ENCODE peak calls at places on chromosomes 2 and 18, in five cellular contexts. One of them, this sample, is unnamed.

GRCh38 chr2:42199002-42199401 is 29.8 kb downstream of the EML4 start:
- DNase-seq in CD8-positive, alpha-beta memory T cell: no peak
- DNase-seq in GM23248: no peak
- DNase-seq in vagina: no peak
- DNase-seq in spleen: no peak
- DNase-seq in this sample: no peak

GRCh38 chr18:62751341-62751821 is 36.0 kb downstream of the PHLPP1 start:
- DNase-seq in CD8-positive, alpha-beta memory T cell: no peak
- DNase-seq in GM23248: peak; percentile 12
- DNase-seq in vagina: no peak
- DNase-seq in spleen: no peak
- DNase-seq in this sample: no peak

GRCh38 chr2:164335947-164336346 is 285.3 kb downstream of the GRB14 start:
- DNase-seq in CD8-positive, alpha-beta memory T cell: no peak
- DNase-seq in GM23248: no peak
- DNase-seq in vagina: no peak
- DNase-seq in spleen: no peak
- DNase-seq in this sample: no peak

GRCh38 chr2:15359716-15360531 is 201.2 kb downstream of the NBAS start:
- DNase-seq in CD8-positive, alpha-beta memory T cell: no peak
- DNase-seq in GM23248: peak; percentile 89
- DNase-seq in vagina: no peak
- DNase-seq in spleen: no peak
- DNase-seq in this sample: no peak

GRCh38 chr18:79863161-79863945 is 65.6 kb downstream of the KCNG2 start:
- DNase-seq in CD8-positive, alpha-beta memory T cell: no peak
- DNase-seq in GM23248: no peak
- DNase-seq in vagina: no peak
- DNase-seq in spleen: peak; percentile 55
- DNase-seq in this sample: no peak

GRCh38 chr2:38997784-38998183 is 108.1 kb downstream of the ARHGEF33 start:
- DNase-seq in CD8-positive, alpha-beta memory T cell: no peak
- DNase-seq in GM23248: peak; percentile 95
- DNase-seq in vagina: no peak
- DNase-seq in spleen: no peak
- DNase-seq in this sample: no peak

GRCh38 chr2:160666677-160667061 is 173.1 kb upstream of the RBMS1 start:
- DNase-seq in CD8-positive, alpha-beta memory T cell: no peak
- DNase-seq in GM23248: no peak
- DNase-seq in vagina: no peak
- DNase-seq in spleen: no peak
- DNase-seq in this sample: no peak

GRCh38 chr2:179768765-179769164 is 92.6 kb downstream of the ZNF385B start:
- DNase-seq in CD8-positive, alpha-beta memory T cell: no peak
- DNase-seq in GM23248: peak; percentile 32
- DNase-seq in vagina: no peak
- DNase-seq in spleen: no peak
- DNase-seq in this sample: no peak

GRCh38 chr2:53949457-53949856 is 21.3 kb downstream of the PSME4 start:
- DNase-seq in CD8-positive, alpha-beta memory T cell: no peak
- DNase-seq in GM23248: peak; percentile 40
- DNase-seq in vagina: no peak
- DNase-seq in spleen: no peak
- DNase-seq in this sample: no peak

GRCh38 chr2:10447300-10448207 is 573 bp downstream of the ODC1 start:
- DNase-seq in CD8-positive, alpha-beta memory T cell: no peak
- DNase-seq in GM23248: peak; percentile 51
- DNase-seq in vagina: no peak
- DNase-seq in spleen: peak; percentile 96
- DNase-seq in this sample: no peak

GRCh38 chr2:205657579-205657978 is 24.7 kb upstream of the NRP2 start:
- DNase-seq in CD8-positive, alpha-beta memory T cell: no peak
- DNase-seq in GM23248: peak; percentile 89
- DNase-seq in vagina: no peak
- DNase-seq in spleen: no peak
- DNase-seq in this sample: no peak

GRCh38 chr2:124318913-124319312 is 293.8 kb downstream of the CNTNAP5 start:
- DNase-seq in CD8-positive, alpha-beta memory T cell: no peak
- DNase-seq in GM23248: peak; percentile 0
- DNase-seq in vagina: no peak
- DNase-seq in spleen: no peak
- DNase-seq in this sample: no peak

GRCh38 chr18:54607213-54607934 is 16.3 kb downstream of the DYNAP start:
- DNase-seq in CD8-positive, alpha-beta memory T cell: no peak
- DNase-seq in GM23248: peak; percentile 19
- DNase-seq in vagina: no peak
- DNase-seq in spleen: no peak
- DNase-seq in this sample: no peak

GRCh38 chr2:28362991-28363521 is 29.6 kb upstream of the FOSL2 start:
- DNase-seq in CD8-positive, alpha-beta memory T cell: no peak
- DNase-seq in GM23248: no peak
- DNase-seq in vagina: no peak
- DNase-seq in spleen: peak; percentile 64
- DNase-seq in this sample: no peak

GRCh38 chr2:182072861-182073260 is 87.2 kb downstream of the PPP1R1C start:
- DNase-seq in CD8-positive, alpha-beta memory T cell: no peak
- DNase-seq in GM23248: no peak
- DNase-seq in vagina: no peak
- DNase-seq in spleen: no peak
- DNase-seq in this sample: no peak

GRCh38 chr2:184646177-184646576 is 47.8 kb downstream of the ZNF804A start:
- DNase-seq in CD8-positive, alpha-beta memory T cell: no peak
- DNase-seq in GM23248: peak; percentile 66
- DNase-seq in vagina: no peak
- DNase-seq in spleen: no peak
- DNase-seq in this sample: no peak

DNA sequence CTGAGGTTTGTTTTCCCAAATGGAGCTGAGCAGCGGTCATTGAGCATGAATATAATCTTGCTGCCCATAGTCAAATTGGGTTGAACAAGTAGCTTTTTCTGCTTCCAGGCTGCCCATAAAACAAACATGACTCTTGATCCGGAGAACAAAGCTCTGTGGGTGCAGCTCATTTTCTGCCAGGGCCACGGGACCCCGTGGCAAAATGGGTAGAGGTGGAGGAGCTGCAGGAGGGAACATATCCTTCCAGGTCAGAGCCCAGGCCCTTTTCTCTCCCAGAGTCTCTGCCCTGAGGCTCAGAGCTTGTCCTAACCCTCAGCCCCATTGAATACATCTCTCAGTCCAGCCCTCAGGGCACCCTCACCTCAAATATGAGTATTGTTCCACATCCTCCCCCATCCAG is 151.6 kb upstream of the TWIST2 start:
- DNase-seq in CD8-positive, alpha-beta memory T cell: no peak
- DNase-seq in GM23248: no peak
- DNase-seq in vagina: no peak
- DNase-seq in spleen: no peak
- DNase-seq in this sample: peak; percentile 31
- H3K27ac ChIP-seq in CD8-positive, alpha-beta memory T cell: no peak overlapping the region
- H3K27ac ChIP-seq in GM23248: no peak overlapping the region
- H3K27ac ChIP-seq in vagina: no peak overlapping the region
- H3K27ac ChIP-seq in spleen: no peak overlapping the region
- H3K27ac ChIP-seq in this sample: no peak overlapping the region

GRCh38 chr2:102297891-102298290 is 13.5 kb upstream of the IL1RL1 start:
- DNase-seq in CD8-positive, alpha-beta memory T cell: no peak
- DNase-seq in GM23248: no peak
- DNase-seq in vagina: no peak
- DNase-seq in spleen: no peak
- DNase-seq in this sample: no peak
- H3K27ac ChIP-seq in CD8-positive, alpha-beta memory T cell: no peak overlapping the region
- H3K27ac ChIP-seq in GM23248: no peak overlapping the region
- H3K27ac ChIP-seq in vagina: no peak overlapping the region
- H3K27ac ChIP-seq in spleen: no peak overlapping the region
- H3K27ac ChIP-seq in this sample: no peak overlapping the region

GRCh38 chr2:241107384-241107783 is 5.3 kb upstream of the MTERF4 start:
- DNase-seq in CD8-positive, alpha-beta memory T cell: no peak
- DNase-seq in GM23248: no peak
- DNase-seq in vagina: no peak
- DNase-seq in spleen: no peak
- DNase-seq in this sample: peak; percentile 60

GRCh38 chr2:241102239-241102803 is at the start of gene MTERF4:
- DNase-seq in CD8-positive, alpha-beta memory T cell: peak; percentile 77
- DNase-seq in GM23248: peak; percentile 93
- DNase-seq in vagina: peak; percentile 89
- DNase-seq in spleen: peak; percentile 98
- DNase-seq in this sample: peak; percentile 91

GRCh38 chr2:241103176-241103595 is 1.1 kb upstream of the MTERF4 start:
- DNase-seq in CD8-positive, alpha-beta memory T cell: no peak
- DNase-seq in GM23248: no peak
- DNase-seq in vagina: peak; percentile 31
- DNase-seq in spleen: no peak
- DNase-seq in this sample: peak; percentile 22

GRCh38 chr2:241108271-241109209 is 6.5 kb upstream of the MTERF4 start:
- DNase-seq in CD8-positive, alpha-beta memory T cell: no peak
- DNase-seq in GM23248: no peak
- DNase-seq in vagina: no peak
- DNase-seq in spleen: no peak
- DNase-seq in this sample: peak; percentile 62

GRCh38 chr2:241105641-241106040 is 3.6 kb upstream of the MTERF4 start:
- DNase-seq in CD8-positive, alpha-beta memory T cell: no peak
- DNase-seq in GM23248: no peak
- DNase-seq in vagina: peak; percentile 52
- DNase-seq in spleen: no peak
- DNase-seq in this sample: peak; percentile 50
- H3K27ac ChIP-seq in CD8-positive, alpha-beta memory T cell: no peak overlapping the region
- H3K27ac ChIP-seq in GM23248: no peak overlapping the region
- H3K27ac ChIP-seq in vagina: no peak overlapping the region
- H3K27ac ChIP-seq in spleen: no peak overlapping the region
- H3K27ac ChIP-seq in this sample: no peak overlapping the region

GRCh38 chr18:48736316-48736715 is 197.5 kb downstream of the CTIF start:
- DNase-seq in CD8-positive, alpha-beta memory T cell: no peak
- DNase-seq in GM23248: no peak
- DNase-seq in vagina: no peak
- DNase-seq in spleen: no peak
- DNase-seq in this sample: no peak
- H3K27ac ChIP-seq in CD8-positive, alpha-beta memory T cell: no peak overlapping the region
- H3K27ac ChIP-seq in GM23248: no peak overlapping the region
- H3K27ac ChIP-seq in vagina: no peak overlapping the region
- H3K27ac ChIP-seq in spleen: no peak overlapping the region
- H3K27ac ChIP-seq in this sample: no peak overlapping the region

DNA sequence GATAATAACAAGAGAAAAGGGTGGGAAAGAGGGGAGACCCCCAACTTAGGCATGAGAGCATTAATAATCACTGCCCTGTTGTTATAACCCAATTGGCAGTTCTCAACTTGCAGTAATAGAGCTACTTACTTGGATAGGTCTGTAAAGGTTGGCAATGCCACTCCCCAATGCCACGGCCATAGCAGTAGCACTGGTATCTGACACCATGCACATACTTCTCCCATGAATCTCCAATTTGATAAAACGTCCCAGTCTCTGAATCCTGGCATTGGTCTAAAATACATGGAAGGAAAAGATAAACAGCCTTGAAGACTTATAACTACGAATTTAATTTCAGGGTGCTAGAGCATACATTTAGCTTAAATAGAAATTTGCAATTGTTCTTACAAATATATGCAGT is 16.8 kb downstream of the FN1 start:
- DNase-seq in CD8-positive, alpha-beta memory T cell: no peak
- DNase-seq in GM23248: no peak
- DNase-seq in vagina: no peak
- DNase-seq in spleen: no peak
- DNase-seq in this sample: no peak
- H3K27ac ChIP-seq in CD8-positive, alpha-beta memory T cell: no peak overlapping the region
- H3K27ac ChIP-seq in GM23248: peak overlapping the region; percentile 68
- H3K27ac ChIP-seq in vagina: no peak overlapping the region
- H3K27ac ChIP-seq in spleen: no peak overlapping the region
- H3K27ac ChIP-seq in this sample: peak overlapping the region; percentile 21

GRCh38 chr2:8543412-8544167 is 138.3 kb upstream of the ID2 start:
- DNase-seq in CD8-positive, alpha-beta memory T cell: peak; percentile 33
- DNase-seq in GM23248: peak; percentile 94
- DNase-seq in vagina: no peak
- DNase-seq in spleen: peak; percentile 89
- DNase-seq in this sample: peak; percentile 90

GRCh38 chr2:8541636-8542035 is 140.2 kb upstream of the ID2 start:
- DNase-seq in CD8-positive, alpha-beta memory T cell: no peak
- DNase-seq in GM23248: no peak
- DNase-seq in vagina: no peak
- DNase-seq in spleen: peak; percentile 62
- DNase-seq in this sample: peak; percentile 47

GRCh38 chr2:8544168-8544785 is 137.6 kb upstream of the ID2 start:
- DNase-seq in CD8-positive, alpha-beta memory T cell: no peak
- DNase-seq in GM23248: no peak
- DNase-seq in vagina: no peak
- DNase-seq in spleen: no peak
- DNase-seq in this sample: peak; percentile 69

GRCh38 chr2:8542381-8543064 is 139.3 kb upstream of the ID2 start:
- DNase-seq in CD8-positive, alpha-beta memory T cell: no peak
- DNase-seq in GM23248: no peak
- DNase-seq in vagina: no peak
- DNase-seq in spleen: peak; percentile 65
- DNase-seq in this sample: peak; percentile 56

DNA sequence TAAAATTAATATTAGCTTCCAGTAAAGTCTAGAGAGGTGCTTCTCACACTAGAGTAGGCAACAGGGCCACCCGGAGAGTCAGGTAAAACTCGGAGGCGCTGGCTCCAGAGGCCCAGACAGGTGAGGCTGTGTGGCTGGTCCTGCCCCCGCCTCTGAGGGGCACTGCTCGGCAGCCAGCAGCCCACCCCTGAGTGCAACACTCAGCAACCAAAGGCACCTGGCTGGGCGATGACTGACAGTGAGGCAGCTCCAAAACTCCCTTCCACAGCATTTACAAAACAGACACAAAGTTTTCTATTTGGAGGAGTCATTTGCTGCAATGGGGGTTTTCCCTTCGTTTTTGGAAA is 138.8 kb upstream of the ID2 start:
- DNase-seq in CD8-positive, alpha-beta memory T cell: peak; percentile 30
- DNase-seq in GM23248: no peak
- DNase-seq in vagina: no peak
- DNase-seq in spleen: peak; percentile 78
- DNase-seq in this sample: peak; percentile 57
- H3K27ac ChIP-seq in CD8-positive, alpha-beta memory T cell: peak overlapping the region; percentile 41
- H3K27ac ChIP-seq in GM23248: peak overlapping the region; percentile 60
- H3K27ac ChIP-seq in vagina: peak overlapping the region; percentile 47
- H3K27ac ChIP-seq in spleen: peak overlapping the region; percentile 84
- H3K27ac ChIP-seq in this sample: peak overlapping the region; percentile 81

This sample was measured in coronary artery.